ENCODE peak calls at places on chromosomes 4 and X, in eight cellular contexts. Z, Q, I, U, C, B, V and W are unnamed samples.
A peak's percentile ranks its signal among the peaks of the same experiment; 100 is the strongest.

GRCh38 chrX:107935664-107936433 is 46.3 kb downstream of the TEX13B start:
- DNase-seq in I (peak; percentile 10), Q (peak; percentile 19), U (no peak), B (no peak), C (peak; percentile 39), V (no peak), Z (no peak), W (no peak)

GRCh38 chr4:42605264-42605663 is 51.6 kb downstream of the ATP8A1 start:
- DNase-seq in Z (no peak), B (no peak), C (no peak), V (peak; percentile 25), U (no peak), Q (no peak), I (no peak), W (no peak)

GRCh38 chr4:122584517-122584916 is 36.3 kb downstream of the IL21 start:
- DNase-seq in I (peak; percentile 83), Z (no peak), U (peak; percentile 18), B (no peak), Q (peak; percentile 87), C (peak; percentile 25), V (peak; percentile 85), W (peak; percentile 82)

GRCh38 chr4:128863314-128864075 is 54.0 kb downstream of the JADE1 start:
- DNase-seq in V (peak; percentile 90), B (peak; percentile 33), I (peak; percentile 82), Z (peak; percentile 85), C (peak; percentile 54), U (peak; percentile 57), Q (peak; percentile 84), W (peak; percentile 80)

GRCh38 chr4:83644677-83645639 is 109.0 kb downstream of the GPAT3 start:
- DNase-seq in C (peak; percentile 33), U (no peak), V (peak; percentile 88), I (peak; percentile 85), B (peak; percentile 58), Q (peak; percentile 62), Z (peak; percentile 54), W (peak; percentile 65)

GRCh38 chr4:40685300-40685699 is 55.6 kb upstream of the RBM47 start:
- DNase-seq in Q (peak; percentile 84), I (peak; percentile 53), Z (no peak), C (peak; percentile 80), V (no peak), U (peak; percentile 23), B (no peak), W (peak; percentile 73)

GRCh38 chr4:184806246-184806550 is 19.6 kb downstream of the ACSL1 start:
- DNase-seq in V (no peak), Z (no peak), U (no peak), Q (no peak), B (no peak), I (no peak), C (no peak), W (no peak)

GRCh38 chr4:69718376-69719293 is 41.8 kb downstream of the SULT1B1 start:
- DNase-seq in Z (no peak), V (no peak), I (peak; percentile 64), B (no peak), C (no peak), Q (no peak), U (no peak), W (peak; percentile 19)

GRCh38 chr4:101217353-101218031 is 129.8 kb downstream of the PPP3CA start:
- DNase-seq in Q (peak; percentile 41), U (no peak), Z (no peak), C (peak; percentile 66), V (no peak), B (no peak), I (peak; percentile 16), W (peak; percentile 22)

GRCh38 chrX:134484039-134484438 is 24.1 kb downstream of the HPRT1 start:
- DNase-seq in Z (peak; percentile 32), U (no peak), C (peak; percentile 43), B (peak; percentile 15), V (peak; percentile 2), I (peak; percentile 75), Q (peak; percentile 58), W (peak; percentile 67)

GRCh38 chr4:55752810-55753209 is 66.8 kb upstream of the EXOC1L start:
- DNase-seq in U (no peak), B (no peak), I (no peak), V (no peak), Z (no peak), Q (no peak), C (no peak), W (no peak)

GRCh38 chr4:180152831-180153230 is 2090.4 kb upstream of the TENM3 start:
- DNase-seq in Q (no peak), C (no peak), Z (no peak), B (no peak), I (no peak), U (no peak), V (no peak), W (no peak)

GRCh38 chr4:98661356-98662054 is 3.1 kb upstream of the TSPAN5 start:
- DNase-seq in U (no peak), I (no peak), B (no peak), Q (no peak), C (no peak), Z (peak; percentile 33), V (no peak), W (peak; percentile 58)

GRCh38 chr4:126081336-126081735 is 766.6 kb downstream of the FAT4 start:
- DNase-seq in Q (peak; percentile 21), V (no peak), Z (no peak), C (no peak), U (no peak), B (no peak), I (no peak), W (no peak)

GRCh38 chr4:23373269-23373668 is 516.6 kb downstream of the PPARGC1A start:
- DNase-seq in V (peak; percentile 5), B (no peak), Q (no peak), C (peak; percentile 99), I (peak; percentile 6), U (no peak), Z (no peak), W (peak; percentile 4)

GRCh38 chr4:155569960-155570515 is 96.6 kb upstream of the GUCY1A1 start:
- DNase-seq in C (no peak), U (no peak), B (no peak), V (no peak), I (no peak), Q (peak; percentile 90), Z (no peak), W (peak; percentile 10)

GRCh38 chr4:116024954-116025708 is 911.7 kb upstream of the NDST4 start:
- DNase-seq in C (no peak), Z (no peak), Q (no peak), U (no peak), I (no peak), B (no peak), V (no peak), W (no peak)

GRCh38 chrX:107626916-107627315 is 1.4 kb upstream of the PRPS1 start:
- DNase-seq in Q (peak; percentile 3), V (no peak), C (no peak), I (no peak), Z (no peak), B (no peak), U (no peak), W (no peak)

GRCh38 chr4:97627785-97628184 is 515.5 kb downstream of the STPG2 start:
- DNase-seq in V (no peak), U (no peak), C (no peak), Z (peak; percentile 31), B (no peak), Q (no peak), I (no peak), W (no peak)

GRCh38 chr4:170391066-170391754 is 301.5 kb upstream of the AADAT start:
- DNase-seq in I (peak; percentile 85), V (no peak), Z (no peak), C (peak; percentile 98), Q (peak; percentile 56), U (peak; percentile 56), B (no peak), W (peak; percentile 65)